ENCODE peak calls at places on chromosomes 13 and 19, in nine cellular contexts. G is OCI-LY7; Z is fibroblast of mammary gland; A is activated naive CD8-positive, alpha-beta T cell treated with anti-CD3 and anti-CD28 coated beads, Interleukin-2, amount 50 U/mL, for 24 hours; K is AG09319; P is stimulated activated CD4-positive, alpha-beta T cell treated with anti-CD3 and anti-CD28 coated beads, Interleukin-4, amount 100 ng/mL, for 24 hours; H is activated CD4-positive, alpha-beta T cell treated with anti-CD3 and anti-CD28 coated beads, Interleukin-2, amount 50 U/mL, for 1 hour; Y is stimulated activated effector memory CD8-positive, alpha-beta T cell treated with anti-CD3 and anti-CD28 coated beads, Interleukin-12 subunit alpha, Interleukin-12 subunit beta, amount 100 ng/mL, for 72 hours; E is cardiac septum. N is an unnamed sample.

GRCh38 chr19:31102674-31103073 is 246.6 kb downstream of the TSHZ3 start:
- DNase-seq in G (no peak), Y (no peak), E (no peak), K (no peak), A (no peak), P (no peak), Z (no peak), H (no peak), N (no peak)

GRCh38 chr19:44644391-44645016 is 794 bp downstream of the PVR start:
- DNase-seq in Y (no peak), Z (peak), G (no peak), E (no peak), A (no peak), K (no peak), H (no peak), P (no peak), N (peak)

GRCh38 chr13:21518617-21519144 is 59.6 kb upstream of the ZDHHC20 start:
- DNase-seq in H (no peak), G (no peak), Z (no peak), E (no peak), A (no peak), P (no peak), Y (no peak), K (no peak), N (no peak)

GRCh38 chr13:24220086-24220703 is 59.7 kb downstream of the SPATA13 start:
- DNase-seq in K (peak), A (peak), Z (peak), H (peak), Y (peak), P (peak), E (no peak), G (peak), N (peak)

GRCh38 chr13:49810825-49811526 is 18.5 kb upstream of the KPNA3 start:
- DNase-seq in P (no peak), Z (peak), Y (no peak), K (no peak), E (no peak), G (no peak), H (no peak), A (no peak), N (no peak)

GRCh38 chr19:28436320-28436719 is 776.6 kb downstream of the UQCRFS1 start:
- DNase-seq in Z (no peak), A (no peak), G (peak), Y (no peak), K (no peak), H (no peak), P (no peak), E (no peak), N (no peak)

GRCh38 chr13:44317752-44318550 is 55.7 kb upstream of the SERP2 start:
- DNase-seq in K (no peak), H (no peak), G (no peak), A (no peak), E (no peak), Z (peak), Y (no peak), P (no peak), N (no peak)

GRCh38 chr13:27043013-27043412 is 128.6 kb downstream of the USP12 start:
- DNase-seq in P (no peak), Z (peak), E (no peak), H (no peak), A (no peak), G (no peak), K (peak), Y (no peak), N (peak)

GRCh38 chr19:10872551-10873107 is 1.3 kb downstream of the CARM1 start:
- DNase-seq in H (no peak), Y (no peak), G (no peak), E (no peak), P (peak), A (no peak), K (no peak), Z (no peak), N (peak)

GRCh38 chr19:948842-949496 is 23.1 kb downstream of the ARID3A start:
- DNase-seq in P (no peak), Y (no peak), K (no peak), A (no peak), Z (no peak), E (no peak), H (no peak), G (no peak), N (no peak)

GRCh38 chr19:1857648-1858326 is 5.6 kb downstream of the KLF16 start:
- DNase-seq in G (no peak), P (no peak), Y (no peak), A (no peak), Z (no peak), H (no peak), E (no peak), K (no peak), N (peak)

GRCh38 chr19:35860818-35861639 is 4.3 kb downstream of the KIRREL2 start:
- DNase-seq in A (no peak), Y (no peak), H (no peak), E (no peak), Z (no peak), K (no peak), P (no peak), G (no peak), N (no peak)

GRCh38 chr19:11209892-11210655 is 12.7 kb upstream of the KANK2 start:
- DNase-seq in Y (no peak), H (no peak), P (no peak), K (no peak), Z (no peak), G (no peak), A (no peak), E (no peak), N (no peak)

GRCh38 chr19:34960103-34960805 is 3.8 kb downstream of the ZNF792 start:
- DNase-seq in K (no peak), P (no peak), A (no peak), Y (no peak), H (no peak), E (no peak), G (no peak), Z (peak), N (no peak)

GRCh38 chr19:55437410-55437809 is 5.7 kb downstream of the SHISA7 start:
- DNase-seq in P (no peak), G (no peak), A (peak), K (no peak), E (no peak), H (no peak), Y (no peak), Z (peak), N (peak)

GRCh38 chr19:38023245-38023644 is 116.2 kb downstream of the SIPA1L3 start:
- DNase-seq in G (no peak), Y (no peak), K (no peak), Z (peak), H (no peak), P (no peak), E (no peak), A (no peak), N (no peak)

GRCh38 chr19:1618157-1619093 is 13.2 kb upstream of the UQCR11 start:
- DNase-seq in Y (no peak), Z (peak), E (no peak), H (peak), P (peak), K (no peak), G (peak), A (peak), N (peak)

GRCh38 chr19:29923653-29924052 is 18.4 kb upstream of the URI1 start:
- DNase-seq in K (no peak), P (no peak), H (no peak), Y (no peak), Z (no peak), G (peak), A (no peak), E (no peak), N (no peak)

N was measured in KBM-7.